ENCODE peak calls at places on chromosome 1, in five cellular contexts. One of them, this sample, is unnamed.

GRCh38 chr1:99180343-99180808 is 83.9 kb upstream of the PLPPR4 start:
- DNase-seq in K562: peak
- DNase-seq in HepG2: peak
- DNase-seq in IMR-90: peak
- DNase-seq in A549: peak
- DNase-seq in this sample: peak

GRCh38 chr1:115838426-115838804 is 2.5 kb downstream of the NHLH2 start:
- DNase-seq in HepG2: no peak
- DNase-seq in IMR-90: no peak
- DNase-seq in A549: no peak
- DNase-seq in K562: no peak
- DNase-seq in this sample: no peak

GRCh38 chr1:50979964-50980363 is 9.9 kb downstream of the CDKN2C start:
- DNase-seq in IMR-90: no peak
- DNase-seq in HepG2: no peak
- DNase-seq in K562: no peak
- DNase-seq in A549: no peak
- DNase-seq in this sample: no peak

GRCh38 chr1:8027748-8028631 is 1.9 kb upstream of the ERRFI1 start:
- DNase-seq in A549: peak
- DNase-seq in K562: no peak
- DNase-seq in HepG2: peak
- DNase-seq in IMR-90: peak
- DNase-seq in this sample: no peak

GRCh38 chr1:163083690-163084089 is 14.5 kb downstream of the RGS4 start:
- DNase-seq in HepG2: no peak
- DNase-seq in A549: no peak
- DNase-seq in K562: no peak
- DNase-seq in IMR-90: peak
- DNase-seq in this sample: no peak

GRCh38 chr1:17196496-17197180 is 8.3 kb upstream of the PADI1 start:
- DNase-seq in A549: no peak
- DNase-seq in IMR-90: no peak
- DNase-seq in K562: no peak
- DNase-seq in HepG2: no peak
- DNase-seq in this sample: no peak

GRCh38 chr1:151143986-151144385 is 2.4 kb downstream of the SEMA6C start:
- DNase-seq in K562: no peak
- DNase-seq in HepG2: no peak
- DNase-seq in A549: no peak
- DNase-seq in IMR-90: no peak
- DNase-seq in this sample: no peak

GRCh38 chr1:71049951-71050598 is 2.5 kb upstream of the PTGER3 start:
- DNase-seq in HepG2: peak
- DNase-seq in IMR-90: peak
- DNase-seq in A549: peak
- DNase-seq in K562: peak
- DNase-seq in this sample: no peak

GRCh38 chr1:228984646-228985631 is 249.7 kb downstream of the RHOU start:
- DNase-seq in IMR-90: no peak
- DNase-seq in K562: no peak
- DNase-seq in HepG2: no peak
- DNase-seq in A549: no peak
- DNase-seq in this sample: no peak

GRCh38 chr1:206706298-206706791 is 21.6 kb downstream of the MAPKAPK2 start:
- DNase-seq in K562: no peak
- DNase-seq in A549: no peak
- DNase-seq in IMR-90: peak
- DNase-seq in HepG2: no peak
- DNase-seq in this sample: no peak

GRCh38 chr1:200488375-200489165 is 78.7 kb upstream of the ZNF281 start:
- DNase-seq in A549: peak
- DNase-seq in K562: peak
- DNase-seq in IMR-90: peak
- DNase-seq in HepG2: peak
- DNase-seq in this sample: no peak
- TF ChIP-seq RAD21 in A549: peak
- TF ChIP-seq RAD21 in K562: peak
- TF ChIP-seq RAD21 in IMR-90: peak
- TF ChIP-seq RAD21 in HepG2: peak
- TF ChIP-seq RAD21 in this sample: peak

GRCh38 chr1:93346472-93346991 is 825 bp downstream of the DR1 start:
- DNase-seq in IMR-90: peak
- DNase-seq in K562: peak
- DNase-seq in HepG2: peak
- DNase-seq in A549: peak
- DNase-seq in this sample: no peak
- TF ChIP-seq MAFK in IMR-90: no peak
- TF ChIP-seq MAFK in K562: no peak
- TF ChIP-seq MAFK in HepG2: no peak
- TF ChIP-seq MAFK in A549: no peak
- TF ChIP-seq MAFK in this sample: no peak

GRCh38 chr1:39391741-39392679 is 99.4 kb upstream of the BMP8A start:
- DNase-seq in A549: peak
- DNase-seq in K562: no peak
- DNase-seq in HepG2: peak
- DNase-seq in IMR-90: peak
- DNase-seq in this sample: no peak
- H3K4me2 ChIP-seq in A549: peak
- H3K4me2 ChIP-seq in K562: peak
- H3K4me2 ChIP-seq in HepG2: peak
- H3K4me2 ChIP-seq in IMR-90: peak
- H3K4me2 ChIP-seq in this sample: peak

GRCh38 chr1:185397183-185397582 is 80.1 kb upstream of the IVNS1ABP start:
- DNase-seq in IMR-90: no peak
- DNase-seq in A549: no peak
- DNase-seq in HepG2: no peak
- DNase-seq in K562: no peak
- DNase-seq in this sample: no peak
- TF ChIP-seq RAD21 in IMR-90: no peak
- TF ChIP-seq RAD21 in A549: no peak
- TF ChIP-seq RAD21 in HepG2: no peak
- TF ChIP-seq RAD21 in K562: no peak
- TF ChIP-seq RAD21 in this sample: no peak

GRCh38 chr1:85327759-85328158 is 51.3 kb upstream of the BCL10 start:
- DNase-seq in A549: no peak
- DNase-seq in IMR-90: peak
- DNase-seq in K562: no peak
- DNase-seq in HepG2: peak
- DNase-seq in this sample: no peak
- TF ChIP-seq MAFK in A549: no peak
- TF ChIP-seq MAFK in IMR-90: no peak
- TF ChIP-seq MAFK in K562: no peak
- TF ChIP-seq MAFK in HepG2: no peak
- TF ChIP-seq MAFK in this sample: no peak

GRCh38 chr1:182335771-182336170 is 55.8 kb downstream of the GLUL start:
- DNase-seq in IMR-90: no peak
- DNase-seq in A549: no peak
- DNase-seq in HepG2: no peak
- DNase-seq in K562: no peak
- DNase-seq in this sample: no peak
- H3K4me2 ChIP-seq in IMR-90: no peak
- H3K4me2 ChIP-seq in A549: no peak
- H3K4me2 ChIP-seq in HepG2: no peak
- H3K4me2 ChIP-seq in K562: no peak
- H3K4me2 ChIP-seq in this sample: no peak